ENCODE peak calls at places on chromosomes 3 and 15, in eight cellular contexts. One of them, this sample, is unnamed. For H3K4me1, the result is how much of the 10 kb centered on the place peaks cover.

GRCh38 chr3:146449584-146449983 is 19.8 kb downstream of the PLSCR2 start:
- DNase-seq in mesendoderm: no peak
- DNase-seq in IMR-90: no peak
- DNase-seq in endodermal cell: no peak
- DNase-seq in kidney: no peak
- DNase-seq in colonic mucosa: no peak
- DNase-seq in NT2/D1: no peak
- DNase-seq in K562: no peak
- DNase-seq in this sample: no peak

GRCh38 chr3:42052132-42052866 is 38.9 kb upstream of the TRAK1 start:
- DNase-seq in kidney: no peak
- DNase-seq in endodermal cell: no peak
- DNase-seq in IMR-90: peak
- DNase-seq in NT2/D1: no peak
- DNase-seq in colonic mucosa: no peak
- DNase-seq in K562: no peak
- DNase-seq in mesendoderm: peak
- DNase-seq in this sample: no peak

GRCh38 chr15:60101416-60101815 is 97.3 kb downstream of the FOXB1 start:
- DNase-seq in NT2/D1: no peak
- DNase-seq in kidney: no peak
- DNase-seq in mesendoderm: no peak
- DNase-seq in IMR-90: no peak
- DNase-seq in K562: no peak
- DNase-seq in endodermal cell: no peak
- DNase-seq in colonic mucosa: no peak
- DNase-seq in this sample: no peak

GRCh38 chr3:40237892-40238571 is 71.5 kb upstream of the EIF1B start:
- DNase-seq in NT2/D1: peak
- DNase-seq in mesendoderm: peak
- DNase-seq in kidney: no peak
- DNase-seq in K562: no peak
- DNase-seq in endodermal cell: peak
- DNase-seq in colonic mucosa: no peak
- DNase-seq in IMR-90: peak
- DNase-seq in this sample: peak

GRCh38 chr3:178968996-178969700 is 102.5 kb downstream of the ZMAT3 start:
- DNase-seq in K562: no peak
- DNase-seq in kidney: no peak
- DNase-seq in NT2/D1: no peak
- DNase-seq in endodermal cell: no peak
- DNase-seq in colonic mucosa: no peak
- DNase-seq in IMR-90: no peak
- DNase-seq in mesendoderm: no peak
- DNase-seq in this sample: no peak

GRCh38 chr3:180036092-180036677 is 552 bp downstream of the PEX5L start:
- DNase-seq in colonic mucosa: no peak
- DNase-seq in mesendoderm: peak
- DNase-seq in NT2/D1: peak
- DNase-seq in K562: no peak
- DNase-seq in IMR-90: no peak
- DNase-seq in endodermal cell: no peak
- DNase-seq in kidney: no peak
- DNase-seq in this sample: no peak

GRCh38 chr3:114418724-114419543 is 125.1 kb downstream of the TIGIT start:
- DNase-seq in NT2/D1: peak
- DNase-seq in K562: peak
- DNase-seq in IMR-90: peak
- DNase-seq in endodermal cell: no peak
- DNase-seq in kidney: no peak
- DNase-seq in colonic mucosa: no peak
- DNase-seq in mesendoderm: peak
- DNase-seq in this sample: peak

GRCh38 chr3:66418432-66419052 is 82.3 kb downstream of the LRIG1 start:
- DNase-seq in endodermal cell: no peak
- DNase-seq in mesendoderm: no peak
- DNase-seq in K562: no peak
- DNase-seq in kidney: no peak
- DNase-seq in colonic mucosa: no peak
- DNase-seq in IMR-90: no peak
- DNase-seq in NT2/D1: no peak
- DNase-seq in this sample: no peak

GRCh38 chr3:16200411-16200810 is 25.9 kb downstream of the GALNT15 start:
- DNase-seq in endodermal cell: no peak
- DNase-seq in IMR-90: peak
- DNase-seq in K562: no peak
- DNase-seq in colonic mucosa: no peak
- DNase-seq in NT2/D1: no peak
- DNase-seq in mesendoderm: no peak
- DNase-seq in kidney: no peak
- DNase-seq in this sample: no peak

GRCh38 chr3:149736180-149737100 is 15.8 kb downstream of the COMMD2 start:
- DNase-seq in mesendoderm: no peak
- DNase-seq in IMR-90: peak
- DNase-seq in K562: no peak
- DNase-seq in kidney: no peak
- DNase-seq in endodermal cell: no peak
- DNase-seq in NT2/D1: no peak
- DNase-seq in colonic mucosa: no peak
- DNase-seq in this sample: peak

GRCh38 chr15:90000175-90000923 is 775 bp upstream of the ZNF710 start:
- DNase-seq in mesendoderm: peak
- DNase-seq in NT2/D1: no peak
- DNase-seq in colonic mucosa: no peak
- DNase-seq in endodermal cell: peak
- DNase-seq in K562: no peak
- DNase-seq in IMR-90: peak
- DNase-seq in kidney: peak
- DNase-seq in this sample: peak

GRCh38 chr15:96354731-96355560 is 24.4 kb downstream of the NR2F2 start:
- DNase-seq in kidney: no peak
- DNase-seq in K562: peak
- DNase-seq in IMR-90: peak
- DNase-seq in colonic mucosa: no peak
- DNase-seq in mesendoderm: peak
- DNase-seq in NT2/D1: no peak
- DNase-seq in endodermal cell: no peak
- DNase-seq in this sample: peak

GRCh38 chr15:91224750-91225380 is 124.8 kb downstream of the SV2B start:
- DNase-seq in mesendoderm: peak
- DNase-seq in endodermal cell: peak
- DNase-seq in NT2/D1: peak
- DNase-seq in IMR-90: peak
- DNase-seq in K562: peak
- DNase-seq in colonic mucosa: peak
- DNase-seq in kidney: no peak
- DNase-seq in this sample: peak

GRCh38 chr3:138434875-138435772 is 708 bp downstream of the ESYT3 start:
- DNase-seq in IMR-90: no peak
- DNase-seq in NT2/D1: no peak
- DNase-seq in kidney: no peak
- DNase-seq in K562: no peak
- DNase-seq in colonic mucosa: peak
- DNase-seq in endodermal cell: peak
- DNase-seq in mesendoderm: peak
- DNase-seq in this sample: peak

GRCh38 chr3:4826237-4827100 is 152.8 kb upstream of the BHLHE40 start:
- DNase-seq in colonic mucosa: peak
- DNase-seq in mesendoderm: no peak
- DNase-seq in endodermal cell: no peak
- DNase-seq in K562: no peak
- DNase-seq in IMR-90: no peak
- DNase-seq in kidney: peak
- DNase-seq in NT2/D1: no peak
- DNase-seq in this sample: no peak

GRCh38 chr3:120909602-120909878 is 1.5 kb downstream of the STXBP5L start:
- DNase-seq in IMR-90: no peak
- DNase-seq in endodermal cell: peak
- DNase-seq in colonic mucosa: no peak
- DNase-seq in NT2/D1: no peak
- DNase-seq in K562: no peak
- DNase-seq in kidney: no peak
- DNase-seq in mesendoderm: peak
- DNase-seq in this sample: no peak

GRCh38 chr3:114365909-114366308 is 72.1 kb downstream of the TIGIT start:
- DNase-seq in mesendoderm: no peak
- DNase-seq in endodermal cell: no peak
- DNase-seq in IMR-90: no peak
- DNase-seq in K562: no peak
- DNase-seq in NT2/D1: no peak
- DNase-seq in kidney: no peak
- DNase-seq in colonic mucosa: no peak
- DNase-seq in this sample: no peak

GRCh38 chr15:94487635-94488034 is 256.3 kb downstream of the MCTP2 start:
- DNase-seq in mesendoderm: no peak
- DNase-seq in IMR-90: no peak
- DNase-seq in kidney: no peak
- DNase-seq in NT2/D1: no peak
- DNase-seq in K562: no peak
- DNase-seq in colonic mucosa: no peak
- DNase-seq in endodermal cell: no peak
- DNase-seq in this sample: no peak

GRCh38 chr3:186930639-186931486 is 537 bp downstream of the ST6GAL1 start:
- DNase-seq in mesendoderm: peak
- DNase-seq in colonic mucosa: peak
- DNase-seq in NT2/D1: peak
- DNase-seq in endodermal cell: peak
- DNase-seq in IMR-90: peak
- DNase-seq in kidney: peak
- DNase-seq in K562: peak
- DNase-seq in this sample: peak

GRCh38 chr3:179551383-179551782 is 11.3 kb upstream of the ACTL6A start:
- DNase-seq in kidney: no peak
- DNase-seq in endodermal cell: no peak
- DNase-seq in K562: no peak
- DNase-seq in NT2/D1: no peak
- DNase-seq in IMR-90: peak
- DNase-seq in colonic mucosa: no peak
- DNase-seq in mesendoderm: no peak
- DNase-seq in this sample: no peak

GRCh38 chr15:65945616-65946015 is 76.3 kb downstream of the RAB11A start:
- DNase-seq in IMR-90: no peak
- DNase-seq in NT2/D1: no peak
- DNase-seq in K562: peak
- DNase-seq in endodermal cell: peak
- DNase-seq in kidney: no peak
- DNase-seq in colonic mucosa: no peak
- DNase-seq in mesendoderm: peak
- DNase-seq in this sample: no peak

GRCh38 chr15:44535509-44536297 is 1.2 kb upstream of the EIF3J start:
- DNase-seq in kidney: no peak
- DNase-seq in K562: peak
- DNase-seq in colonic mucosa: peak
- DNase-seq in NT2/D1: no peak
- DNase-seq in endodermal cell: peak
- DNase-seq in IMR-90: no peak
- DNase-seq in mesendoderm: peak
- DNase-seq in this sample: no peak

GRCh38 chr3:110608566-110608965 is 463.1 kb upstream of the NECTIN3 start:
- DNase-seq in colonic mucosa: no peak
- DNase-seq in K562: no peak
- DNase-seq in kidney: no peak
- DNase-seq in NT2/D1: no peak
- DNase-seq in endodermal cell: no peak
- DNase-seq in IMR-90: peak
- DNase-seq in mesendoderm: no peak
- DNase-seq in this sample: peak

GRCh38 chr3:11770105-11770476 is 76.6 kb downstream of the TAMM41 start:
- DNase-seq in colonic mucosa: no peak
- DNase-seq in endodermal cell: no peak
- DNase-seq in kidney: no peak
- DNase-seq in NT2/D1: no peak
- DNase-seq in IMR-90: no peak
- DNase-seq in K562: no peak
- DNase-seq in mesendoderm: no peak
- DNase-seq in this sample: no peak
- H3K4me3 ChIP-seq in colonic mucosa: no peak
- H3K4me3 ChIP-seq in endodermal cell: peak
- H3K4me3 ChIP-seq in kidney: peak
- H3K4me3 ChIP-seq in NT2/D1: no peak
- H3K4me3 ChIP-seq in IMR-90: no peak
- H3K4me3 ChIP-seq in K562: no peak
- H3K4me3 ChIP-seq in mesendoderm: no peak
- H3K4me3 ChIP-seq in this sample: peak

DNA sequence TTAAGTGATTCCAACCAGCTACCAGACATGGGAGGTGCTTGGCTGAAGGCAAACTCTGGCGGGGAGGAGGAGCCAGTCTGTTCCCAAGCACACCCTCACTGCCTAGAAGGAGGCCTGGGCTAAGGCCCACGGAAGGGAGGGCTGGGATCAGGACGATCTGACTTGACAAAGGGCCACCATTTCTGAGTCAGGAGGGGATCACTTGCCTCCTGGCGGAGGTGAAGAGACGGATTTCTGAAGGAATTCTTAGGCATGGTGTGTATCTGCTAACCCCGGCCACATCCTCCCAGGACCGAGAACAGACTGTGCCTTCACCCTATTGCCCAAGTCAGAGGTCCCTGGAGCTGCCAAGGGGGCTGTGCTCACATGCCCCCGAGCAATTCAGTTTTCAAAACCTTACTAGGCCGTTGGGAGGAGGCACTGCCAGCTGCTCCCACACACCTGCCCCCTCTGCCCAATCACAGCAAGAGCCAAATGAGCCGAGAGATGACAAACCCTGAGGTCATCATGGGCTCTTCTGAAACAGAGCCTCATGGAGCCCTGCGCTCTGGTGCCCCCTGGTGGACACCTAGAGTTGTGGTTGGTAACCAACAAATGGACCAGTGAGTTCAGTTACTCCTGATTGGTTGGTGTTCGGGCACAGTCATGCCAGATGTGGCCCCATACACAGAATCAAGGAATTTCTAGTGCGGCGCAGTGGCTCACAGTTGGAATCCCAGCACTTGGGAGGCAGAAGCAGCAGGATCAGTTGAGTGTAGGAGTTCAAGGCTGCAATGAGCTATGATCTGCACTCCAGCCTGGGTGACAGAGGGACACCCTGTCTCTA is 6.5 kb upstream of the TNK2 start:
- DNase-seq in colonic mucosa: peak
- DNase-seq in IMR-90: peak
- DNase-seq in endodermal cell: peak
- DNase-seq in K562: peak
- DNase-seq in kidney: peak
- DNase-seq in mesendoderm: peak
- DNase-seq in NT2/D1: peak
- DNase-seq in this sample: peak
- H3K9ac ChIP-seq in colonic mucosa: peak
- H3K9ac ChIP-seq in IMR-90: no peak
- H3K9ac ChIP-seq in endodermal cell: peak
- H3K9ac ChIP-seq in K562: no peak
- H3K9ac ChIP-seq in kidney: no peak
- H3K9ac ChIP-seq in mesendoderm: peak
- H3K9ac ChIP-seq in NT2/D1: peak
- H3K9ac ChIP-seq in this sample: peak

GRCh38 chr3:170713648-170714047 is 127.8 kb upstream of the SLC7A14 start:
- DNase-seq in NT2/D1: no peak
- DNase-seq in K562: no peak
- DNase-seq in kidney: no peak
- DNase-seq in colonic mucosa: no peak
- DNase-seq in endodermal cell: no peak
- DNase-seq in mesendoderm: no peak
- DNase-seq in IMR-90: no peak
- DNase-seq in this sample: no peak
- H3K4me1 ChIP-seq in NT2/D1: under half
- H3K4me1 ChIP-seq in K562: under half
- H3K4me1 ChIP-seq in kidney: under half
- H3K4me1 ChIP-seq in colonic mucosa: under half
- H3K4me1 ChIP-seq in endodermal cell: under half
- H3K4me1 ChIP-seq in mesendoderm: under half
- H3K4me1 ChIP-seq in IMR-90: under half
- H3K4me1 ChIP-seq in this sample: half or more

GRCh38 chr3:100018806-100019205 is 95.5 kb downstream of the FILIP1L start:
- DNase-seq in colonic mucosa: no peak
- DNase-seq in K562: no peak
- DNase-seq in NT2/D1: no peak
- DNase-seq in mesendoderm: no peak
- DNase-seq in kidney: no peak
- DNase-seq in IMR-90: no peak
- DNase-seq in endodermal cell: no peak
- DNase-seq in this sample: no peak
- H3K4me3 ChIP-seq in colonic mucosa: no peak
- H3K4me3 ChIP-seq in K562: no peak
- H3K4me3 ChIP-seq in NT2/D1: no peak
- H3K4me3 ChIP-seq in mesendoderm: no peak
- H3K4me3 ChIP-seq in kidney: no peak
- H3K4me3 ChIP-seq in IMR-90: no peak
- H3K4me3 ChIP-seq in endodermal cell: no peak
- H3K4me3 ChIP-seq in this sample: no peak